ENCODE peak calls at places on chromosomes 4 and X, in nine cellular contexts. F is fibroblast of lung, R is PC-9, Y is mucosa of descending colon, J is IMR-90, V is lung, S is kidney epithelial cell, T is GM13976, A is ovary. B is an unnamed sample.

GRCh38 chrX:110242371-110242770 is 75.5 kb downstream of the AMMECR1 start:
- DNase-seq in F (no peak), R (no peak), Y (no peak), J (no peak), V (no peak), S (no peak), T (no peak), A (no peak), B (no peak)

GRCh38 chrX:26649534-26649933 is 433.6 kb downstream of the MAGEB5 start:
- DNase-seq in F (peak; percentile 28), R (no peak), Y (no peak), J (peak; percentile 27), V (no peak), S (no peak), T (peak; percentile 15), A (no peak), B (no peak)

GRCh38 chr4:158673633-158674032 is 1.5 kb downstream of the ETFDH start:
- DNase-seq in F (no peak), R (no peak), Y (no peak), J (no peak), V (no peak), S (no peak), T (no peak), A (no peak), B (no peak)

GRCh38 chrX:145727476-145727875 is 90.2 kb upstream of the SLITRK2 start:
- DNase-seq in F (peak; percentile 39), R (no peak), Y (no peak), J (no peak), V (no peak), S (no peak), T (no peak), A (no peak), B (no peak)

GRCh38 chr4:181896609-181897008 is 346.6 kb upstream of the TENM3 start:
- DNase-seq in F (no peak), R (no peak), Y (no peak), J (no peak), V (no peak), S (no peak), T (no peak), A (no peak), B (no peak)

GRCh38 chr4:36322921-36323354 is 41.5 kb downstream of the DTHD1 start:
- DNase-seq in F (no peak), R (no peak), Y (no peak), J (no peak), V (no peak), S (no peak), T (no peak), A (no peak), B (no peak)

GRCh38 chr4:19999331-19999730 is 252.4 kb upstream of the SLIT2 start:
- DNase-seq in F (no peak), R (no peak), Y (no peak), J (no peak), V (no peak), S (no peak), T (no peak), A (no peak), B (no peak)

GRCh38 chr4:181971973-181972372 is 271.2 kb upstream of the TENM3 start:
- DNase-seq in F (peak; percentile 66), R (no peak), Y (no peak), J (peak; percentile 64), V (no peak), S (no peak), T (no peak), A (no peak), B (no peak)

GRCh38 chr4:73006286-73006990 is 63.1 kb downstream of the COX18 start:
- DNase-seq in F (no peak), R (no peak), Y (no peak), J (no peak), V (no peak), S (no peak), T (peak; percentile 15), A (no peak), B (no peak)

GRCh38 chr4:6888506-6889071 is 21.0 kb upstream of the TBC1D14 start:
- DNase-seq in F (no peak), R (no peak), Y (no peak), J (no peak), V (no peak), S (no peak), T (no peak), A (no peak), B (no peak)

GRCh38 chr4:107603430-107603829 is 116.6 kb downstream of the PAPSS1 start:
- DNase-seq in F (peak; percentile 37), R (no peak), Y (no peak), J (peak; percentile 54), V (no peak), S (no peak), T (no peak), A (no peak), B (no peak)

GRCh38 chr4:145587088-145587487 is 32.1 kb upstream of the MMAA start:
- DNase-seq in F (no peak), R (no peak), Y (no peak), J (no peak), V (no peak), S (no peak), T (no peak), A (no peak), B (no peak)

GRCh38 chrX:2425281-2426071 is 75.3 kb downstream of the DHRSX start:
- DNase-seq in F (no peak), R (no peak), Y (no peak), J (no peak), V (no peak), S (no peak), T (no peak), A (no peak), B (no peak)

GRCh38 chrX:57900961-57901360 is 9.3 kb downstream of the ZXDA start:
- DNase-seq in F (peak; percentile 34), R (no peak), Y (no peak), J (peak; percentile 21), V (no peak), S (no peak), T (no peak), A (no peak), B (no peak)

DNA sequence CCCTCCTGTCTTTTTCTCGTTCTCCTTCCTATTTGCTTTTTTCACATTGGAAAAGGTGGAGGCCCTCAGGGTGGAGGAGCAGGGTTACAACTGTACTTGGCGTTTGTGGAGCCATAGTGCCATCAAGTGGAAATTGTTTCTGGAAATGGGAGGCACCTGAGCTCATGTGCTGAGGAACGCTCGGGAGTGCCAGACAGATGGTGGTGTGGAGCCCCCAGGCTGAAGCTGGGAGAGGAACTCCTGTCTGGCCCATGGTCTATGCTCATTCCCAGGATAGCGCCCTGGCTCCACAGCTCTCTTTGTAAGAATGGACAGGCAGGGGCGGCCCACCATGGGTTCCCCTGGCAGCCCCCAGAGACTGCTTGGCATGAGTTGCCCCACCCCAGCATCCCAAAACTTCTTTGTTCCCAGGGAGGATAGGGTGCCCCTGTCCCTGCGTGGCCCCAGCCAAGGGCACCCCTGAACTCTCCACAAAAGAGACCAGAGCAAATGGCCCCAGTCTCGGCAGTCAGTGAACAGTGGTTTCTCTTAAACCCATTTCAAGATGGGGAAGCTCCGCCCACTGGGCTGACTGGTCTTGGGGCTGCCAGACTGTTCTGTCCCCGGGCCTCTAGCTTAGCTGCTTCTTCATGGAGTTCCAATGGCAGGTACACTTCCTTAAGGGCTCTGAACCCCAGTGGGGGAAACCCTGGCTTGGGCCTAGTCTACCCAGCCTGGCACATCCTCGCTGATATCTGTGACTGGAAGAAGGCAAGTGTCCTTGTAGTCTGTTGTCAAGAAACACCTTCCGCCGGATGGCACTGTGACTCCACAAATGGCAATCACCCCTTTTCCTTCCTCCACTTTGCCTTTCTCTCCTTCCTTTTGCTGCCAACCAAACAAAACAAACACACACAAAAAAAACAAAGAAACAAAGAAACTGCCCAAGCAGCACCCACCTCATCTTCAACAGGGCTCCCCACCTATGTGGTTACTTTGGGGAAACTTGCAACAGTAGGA is 70.1 kb downstream of the NBDY start:
- DNase-seq in F (no peak), R (no peak), Y (no peak), J (no peak), V (peak; percentile 52), S (no peak), T (no peak), A (no peak), B (no peak)
- TF ChIP-seq CTCF in F (no peak), R (no peak), Y (no peak), J (peak; percentile 13), V (no peak), S (no peak), T (no peak), A (no peak), B (no peak)

GRCh38 chr4:137608085-137608484 is 75.8 kb upstream of the PCDH18 start:
- DNase-seq in F (no peak), R (peak; percentile 9), Y (no peak), J (no peak), V (no peak), S (no peak), T (no peak), A (no peak), B (no peak)

GRCh38 chr4:137611998-137612700 is 79.9 kb upstream of the PCDH18 start:
- DNase-seq in F (no peak), R (no peak), Y (no peak), J (no peak), V (no peak), S (no peak), T (no peak), A (no peak), B (no peak)

GRCh38 chr4:137614491-137614890 is 82.2 kb upstream of the PCDH18 start:
- DNase-seq in F (peak; percentile 49), R (no peak), Y (no peak), J (peak; percentile 80), V (no peak), S (no peak), T (no peak), A (no peak), B (no peak)

GRCh38 chr4:137609693-137610450 is 77.6 kb upstream of the PCDH18 start:
- DNase-seq in F (peak; percentile 70), R (no peak), Y (no peak), J (peak; percentile 78), V (no peak), S (no peak), T (no peak), A (no peak), B (no peak)

GRCh38 chr4:137610960-137611359 is 78.7 kb upstream of the PCDH18 start:
- DNase-seq in F (peak; percentile 28), R (no peak), Y (no peak), J (peak; percentile 19), V (no peak), S (no peak), T (no peak), A (no peak), B (peak; percentile 34)
- TF ChIP-seq CTCF in F (peak; percentile 63), R (no peak), Y (no peak), J (peak; percentile 32), V (no peak), S (peak; percentile 45), T (no peak), A (no peak), B (peak; percentile 79)

GRCh38 chrX:77431227-77431626 is 16.0 kb upstream of the FGF16 start:
- DNase-seq in F (peak; percentile 91), R (no peak), Y (no peak), J (peak; percentile 12), V (no peak), S (no peak), T (no peak), A (no peak), B (peak; percentile 37)
- TF ChIP-seq CTCF in F (peak; percentile 46), R (no peak), Y (no peak), J (no peak), V (no peak), S (no peak), T (no peak), A (no peak), B (no peak)

GRCh38 chr4:9703391-9703790 is 78.0 kb upstream of the DRD5 start:
- DNase-seq in F (peak; percentile 14), R (peak; percentile 51), Y (peak; percentile 88), J (no peak), V (peak; percentile 61), S (no peak), T (peak; percentile 71), A (peak; percentile 47), B (peak; percentile 67)
- TF ChIP-seq CTCF in F (peak; percentile 44), R (peak; percentile 67), Y (peak; percentile 79), J (peak; percentile 16), V (peak; percentile 52), S (peak; percentile 59), T (peak; percentile 67), A (no peak), B (peak; percentile 77)

B was measured in glutamatergic neuron.